ENCODE peak calls at places on chromosomes 13 and 19, in ten cellular contexts. Y is breast epithelium; O is foreskin fibroblast; U is C1 segment of cervical spinal cord; X is endothelial cell; D is non-pigmented ciliary epithelial cell; Q is brain pericyte; F is activated T-helper 9 cell treated with anti-CD3 and anti-CD28 coated beads, Interleukin-2, amount 50 U/mL, for 16 hours; M is neuronal stem cell; L is CD4-positive, alpha-beta T cell. W is an unnamed sample.

GRCh38 chr19:44476559-44477408 is 23.5 kb downstream of the ZNF180 start:
- DNase-seq in L (no peak), Q (no peak), O (no peak), X (no peak), D (no peak), M (no peak), F (no peak), U (no peak), Y (no peak), W (peak; percentile 22)

GRCh38 chr19:28606269-28607032 is 606.5 kb downstream of the UQCRFS1 start:
- DNase-seq in U (no peak), L (no peak), Q (no peak), O (no peak), D (no peak), Y (no peak), F (no peak), X (no peak), M (no peak), W (no peak)

GRCh38 chr19:4183967-4184717 is 1.7 kb downstream of the ANKRD24 start:
- DNase-seq in O (no peak), F (no peak), Q (no peak), Y (no peak), L (no peak), M (no peak), X (no peak), D (no peak), U (no peak), W (peak; percentile 68)

GRCh38 chr13:89520468-89520867 is 1827.0 kb upstream of the MIR17HG start:
- DNase-seq in X (no peak), U (no peak), O (no peak), Q (no peak), L (no peak), Y (no peak), D (no peak), M (no peak), F (no peak), W (no peak)

GRCh38 chr13:62931901-62932883 is 1516.5 kb upstream of the PCDH20 start:
- DNase-seq in U (no peak), L (no peak), X (no peak), Q (no peak), Y (no peak), D (no peak), F (no peak), M (no peak), O (peak; percentile 73), W (no peak)

GRCh38 chr13:32300920-32301319 is 14.2 kb downstream of the ZAR1L start:
- DNase-seq in U (no peak), L (no peak), D (no peak), M (no peak), Q (no peak), F (no peak), Y (no peak), X (no peak), O (no peak), W (no peak)

GRCh38 chr19:50147462-50148423 is 15.3 kb downstream of the IZUMO2 start:
- DNase-seq in Y (peak; percentile 86), D (peak; percentile 88), X (no peak), Q (no peak), U (peak; percentile 99), O (peak; percentile 81), F (peak; percentile 55), L (peak; percentile 69), M (peak; percentile 89), W (peak; percentile 39)

GRCh38 chr19:7620442-7621412 is 8.6 kb downstream of the XAB2 start:
- DNase-seq in Y (no peak), X (no peak), U (no peak), L (no peak), O (no peak), D (no peak), Q (no peak), F (no peak), M (no peak), W (no peak)

GRCh38 chr19:38686530-38686888 is 39.1 kb downstream of the ACTN4 start:
- DNase-seq in Y (no peak), U (no peak), F (peak; percentile 30), Q (no peak), M (no peak), D (no peak), O (no peak), L (no peak), X (no peak), W (no peak)

GRCh38 chr19:17560205-17560595 is 4.8 kb downstream of the COLGALT1 start:
- DNase-seq in X (no peak), Q (peak; percentile 45), Y (no peak), O (peak; percentile 74), M (no peak), F (no peak), L (no peak), U (no peak), D (peak; percentile 88), W (no peak)

GRCh38 chr19:35395762-35396199 is 24.9 kb downstream of the GPR42 start:
- DNase-seq in L (no peak), Q (no peak), O (no peak), X (no peak), M (no peak), F (no peak), D (no peak), Y (no peak), U (no peak), W (no peak)

GRCh38 chr13:110677731-110678545 is 28.0 kb downstream of the CARS2 start:
- DNase-seq in O (no peak), F (no peak), U (peak; percentile 46), D (peak; percentile 17), L (no peak), Q (no peak), Y (no peak), M (no peak), X (no peak), W (no peak)

GRCh38 chr13:34654203-34654602 is 287.9 kb upstream of the NBEA start:
- DNase-seq in X (no peak), Y (no peak), F (no peak), M (no peak), U (no peak), O (no peak), L (no peak), Q (no peak), D (no peak), W (no peak)

GRCh38 chr13:28819748-28820098 is 416 bp upstream of the MTUS2 start:
- DNase-seq in L (peak; percentile 38), Q (no peak), X (peak; percentile 87), O (peak; percentile 71), Y (no peak), D (no peak), M (peak; percentile 78), F (peak; percentile 19), U (peak; percentile 52), W (peak; percentile 24)

GRCh38 chr19:33666196-33666595 is 44.4 kb downstream of the CHST8 start:
- DNase-seq in Q (no peak), F (no peak), M (no peak), O (no peak), U (no peak), X (no peak), L (peak; percentile 11), Y (no peak), D (no peak), W (no peak)

GRCh38 chr13:43783820-43784219 is 3.0 kb downstream of the ENOX1 start:
- DNase-seq in M (no peak), F (no peak), U (no peak), X (peak; percentile 51), L (no peak), O (peak; percentile 48), Q (no peak), D (no peak), Y (no peak), W (peak; percentile 84)

GRCh38 chr19:40314646-40315045 is 29.5 kb upstream of the AKT2 start:
- DNase-seq in X (no peak), L (no peak), Q (no peak), F (no peak), M (no peak), Y (no peak), O (no peak), D (no peak), U (no peak), W (no peak)

GRCh38 chr19:29927944-29928669 is 13.9 kb upstream of the URI1 start:
- DNase-seq in F (no peak), X (no peak), Y (no peak), U (no peak), Q (no peak), L (no peak), O (no peak), M (no peak), D (no peak), W (no peak)

GRCh38 chr19:8302357-8302691 is 5.8 kb downstream of the CD320 start:
- DNase-seq in F (no peak), U (no peak), Q (no peak), O (peak; percentile 41), Y (peak; percentile 15), L (no peak), D (no peak), X (peak; percentile 1), M (no peak), W (peak; percentile 78)

GRCh38 chr13:42177189-42177588 is 94.8 kb upstream of the AKAP11 start:
- DNase-seq in Q (no peak), L (no peak), F (no peak), D (no peak), O (no peak), X (no peak), M (no peak), U (no peak), Y (no peak), W (no peak)

GRCh38 chr19:46224773-46225172 is 4.8 kb upstream of the IGFL1 start:
- DNase-seq in F (no peak), Q (no peak), X (no peak), D (no peak), O (no peak), L (no peak), M (no peak), Y (no peak), U (no peak), W (no peak)

GRCh38 chr19:35498984-35499383 is 8.7 kb upstream of the KRTDAP start:
- DNase-seq in O (no peak), D (no peak), U (no peak), X (no peak), Q (no peak), M (no peak), L (no peak), F (no peak), Y (no peak), W (no peak)

GRCh38 chr19:44848805-44849457 is 2.8 kb downstream of the NECTIN2 start:
- DNase-seq in D (no peak), M (peak; percentile 33), F (no peak), L (no peak), Q (no peak), O (peak; percentile 43), U (no peak), X (peak; percentile 52), Y (no peak), W (no peak)

GRCh38 chr19:1091544-1092175 is 3.5 kb downstream of the POLR2E start:
- DNase-seq in Q (no peak), L (no peak), O (no peak), X (no peak), Y (no peak), M (no peak), F (no peak), U (no peak), D (no peak), W (no peak)

GRCh38 chr13:110448230-110448629 is 113.3 kb downstream of the RAB20 start:
- DNase-seq in F (no peak), Y (peak; percentile 83), L (no peak), Q (no peak), X (no peak), M (no peak), O (peak; percentile 55), U (no peak), D (no peak), W (peak; percentile 56)

GRCh38 chr19:42030605-42031004 is 36.6 kb upstream of the ATP1A3 start:
- DNase-seq in Y (no peak), X (no peak), O (no peak), D (no peak), Q (no peak), L (no peak), F (no peak), U (peak; percentile 49), M (no peak), W (no peak)

GRCh38 chr19:898663-899062 is 5.4 kb downstream of the RNU6-9 start:
- DNase-seq in Q (no peak), Y (no peak), X (no peak), U (peak; percentile 53), M (no peak), O (no peak), F (no peak), D (no peak), L (no peak), W (no peak)

GRCh38 chr13:23609414-23610186 is 39.4 kb downstream of the TNFRSF19 start:
- DNase-seq in Q (no peak), L (no peak), F (no peak), X (no peak), O (peak; percentile 90), Y (no peak), M (no peak), D (no peak), U (no peak), W (peak; percentile 53)

W was measured in myocyte.